ENCODE peak calls at places on chromosomes 3 and 15, in seven cellular contexts. K is activated CD4-positive, alpha-beta T cell treated with anti-CD3 and anti-CD28 coated beads for 24 hours; A is activated T-cell treated with anti-CD3 and anti-CD28 coated beads for 1 hour; D is NCI-H187; R is fibroblast of pulmonary artery; U is endothelial cell; O is MG63. S is an unnamed sample.

GRCh38 chr3:186839874-186840641 is 2.5 kb upstream of the ADIPOQ start:
- DNase-seq in A (no peak), K (no peak), D (no peak), O (peak), R (peak), U (no peak), S (no peak)

GRCh38 chr15:62644874-62645755 is 397.4 kb upstream of the TPM1 start:
- DNase-seq in O (no peak), A (no peak), D (no peak), K (no peak), U (no peak), R (no peak), S (no peak)

GRCh38 chr3:128416578-128417150 is 50.0 kb downstream of the DNAJB8 start:
- DNase-seq in D (no peak), O (peak), U (no peak), R (peak), A (no peak), K (no peak), S (no peak)

GRCh38 chr15:78006567-78007205 is 70.8 kb downstream of the TBC1D2B start:
- DNase-seq in K (no peak), O (no peak), U (no peak), A (no peak), R (no peak), D (no peak), S (no peak)

GRCh38 chr3:41450416-41451231 is 251.3 kb downstream of the CTNNB1 start:
- DNase-seq in R (no peak), K (no peak), A (no peak), O (no peak), U (peak), D (no peak), S (no peak)

GRCh38 chr3:46228259-46229222 is 13.7 kb upstream of the CCR3 start:
- DNase-seq in K (no peak), U (no peak), A (no peak), O (peak), R (no peak), D (no peak), S (no peak)

GRCh38 chr3:177977381-177978158 is 558.7 kb upstream of the KCNMB2 start:
- DNase-seq in O (peak), K (no peak), U (no peak), A (no peak), R (peak), D (no peak), S (no peak)

GRCh38 chr3:47850062-47850802 is 47.3 kb downstream of the DHX30 start:
- DNase-seq in O (no peak), D (no peak), U (no peak), R (peak), A (no peak), K (no peak), S (no peak)

GRCh38 chr3:11591401-11592266 is 52.1 kb downstream of the VGLL4 start:
- DNase-seq in U (no peak), K (no peak), D (peak), O (no peak), R (peak), A (no peak), S (no peak)

GRCh38 chr3:50290116-50290745 is 2.0 kb downstream of the IFRD2 start:
- DNase-seq in A (no peak), R (no peak), K (no peak), U (no peak), D (no peak), O (no peak), S (no peak)

GRCh38 chr3:146884291-146884690 is 279.1 kb upstream of the PLSCR5 start:
- DNase-seq in K (no peak), A (no peak), U (no peak), D (no peak), O (no peak), R (no peak), S (no peak)

GRCh38 chr3:179182892-179183291 is 34.7 kb downstream of the PIK3CA start:
- DNase-seq in O (no peak), U (no peak), D (no peak), K (no peak), A (no peak), R (peak), S (no peak)

GRCh38 chr3:104628185-104628789 is 738.4 kb upstream of the ALCAM start:
- DNase-seq in D (no peak), O (no peak), U (no peak), A (no peak), K (no peak), R (peak), S (no peak)

GRCh38 chr3:165185707-165186327 is 10.4 kb downstream of the SLITRK3 start:
- DNase-seq in D (peak), R (peak), O (peak), A (no peak), U (peak), K (no peak), S (peak)

GRCh38 chr3:123644358-123644757 is 59.5 kb upstream of the HACD2 start:
- DNase-seq in R (no peak), A (no peak), D (no peak), K (no peak), O (no peak), U (no peak), S (no peak)

GRCh38 chr3:144636833-144637232 is 665.2 kb downstream of the DIPK2A start:
- DNase-seq in U (peak), K (no peak), R (no peak), D (no peak), A (no peak), O (no peak), S (no peak)